ENCODE peak calls at places on chromosomes 16 and 17, in six cellular contexts. I, J, L, M, B and C are unnamed samples.

GRCh38 chr17:4365628-4366311 is 705 bp downstream of the UBE2G1 start:
- DNase-seq in I (no peak), J (peak), M (peak), B (peak), L (no peak), C (no peak)

GRCh38 chr17:68035131-68035522 is 408 bp upstream of the KPNA2 start:
- DNase-seq in J (peak), L (peak), I (peak), M (peak), B (no peak), C (no peak)

GRCh38 chr17:36850794-36851193 is 86.5 kb upstream of the LHX1 start:
- DNase-seq in B (peak), L (no peak), I (peak), J (no peak), M (no peak), C (no peak)

GRCh38 chr17:45197108-45197507 is 24.6 kb upstream of the FMNL1 start:
- DNase-seq in J (no peak), M (no peak), L (no peak), I (no peak), B (no peak), C (no peak)

GRCh38 chr17:8905256-8905778 is 37.8 kb upstream of the PIK3R6 start:
- DNase-seq in L (no peak), J (peak), I (no peak), B (no peak), M (no peak), C (no peak)

GRCh38 chr17:57877803-57878202 is 28.0 kb upstream of the MRPS23 start:
- DNase-seq in B (no peak), M (no peak), I (no peak), L (no peak), J (no peak), C (no peak)

GRCh38 chr17:81390029-81390428 is 5.2 kb upstream of the BAHCC1 start:
- DNase-seq in I (no peak), J (no peak), M (no peak), L (no peak), B (no peak), C (no peak)

GRCh38 chr17:31802502-31802901 is 56.5 kb downstream of the COPRS start:
- DNase-seq in B (no peak), M (peak), J (no peak), L (peak), I (no peak), C (no peak)

GRCh38 chr16:4290236-4290830 is 17.5 kb upstream of the TFAP4 start:
- DNase-seq in M (no peak), J (no peak), L (no peak), B (peak), I (peak), C (no peak)

GRCh38 chr16:4408323-4408690 is 8.1 kb downstream of the CORO7 start:
- DNase-seq in J (no peak), B (no peak), L (no peak), M (no peak), I (no peak), C (no peak)

GRCh38 chr16:30183961-30184429 is 593 bp downstream of the CORO1A start:
- DNase-seq in L (no peak), I (no peak), M (peak), J (peak), B (no peak), C (no peak)

GRCh38 chr17:83179378-83179777 is 100.0 kb downstream of the METRNL start:
- DNase-seq in J (peak), I (no peak), L (no peak), M (no peak), B (no peak), C (no peak)

GRCh38 chr16:69160192-69160591 is 26.8 kb upstream of the SNTB2 start:
- DNase-seq in J (no peak), M (no peak), B (no peak), L (no peak), I (no peak), C (no peak)

GRCh38 chr17:37512442-37513070 is 22.9 kb downstream of the DUSP14 start:
- DNase-seq in I (no peak), L (no peak), M (no peak), J (no peak), B (no peak), C (no peak)

GRCh38 chr17:31842416-31843381 is 16.3 kb downstream of the COPRS start:
- DNase-seq in I (peak), M (peak), B (peak), J (peak), L (peak), C (peak)

GRCh38 chr17:29590979-29591736 is 1.7 kb upstream of the GIT1 start:
- DNase-seq in B (peak), I (peak), L (no peak), M (peak), J (no peak), C (no peak)

GRCh38 chr16:87003414-87003755 is 313.8 kb downstream of the C16orf95 start:
- DNase-seq in J (no peak), I (peak), L (no peak), B (no peak), M (no peak), C (no peak)

GRCh38 chr16:17470002-17470870 is 524 bp downstream of the XYLT1 start:
- DNase-seq in M (no peak), I (peak), J (peak), L (no peak), B (no peak), C (no peak)

GRCh38 chr17:72774251-72774650 is 318.2 kb downstream of the SLC39A11 start:
- DNase-seq in I (no peak), J (no peak), L (no peak), M (no peak), B (no peak), C (no peak)

GRCh38 chr16:69939821-69940585 is 11.1 kb upstream of the CLEC18A start:
- DNase-seq in M (no peak), J (no peak), B (no peak), I (no peak), L (no peak), C (no peak)

GRCh38 chr17:19238167-19238505 is 970 bp downstream of the EPN2 start:
- DNase-seq in L (no peak), M (peak), J (no peak), I (peak), B (no peak), C (no peak)

GRCh38 chr16:21218135-21218534 is 6.8 kb upstream of the ZP2 start:
- DNase-seq in B (peak), J (no peak), L (no peak), I (no peak), M (no peak), C (no peak)

GRCh38 chr17:40901981-40902862 is 17.2 kb upstream of the KRT20 start:
- DNase-seq in M (no peak), B (no peak), J (no peak), I (peak), L (no peak), C (no peak)

GRCh38 chr16:69386596-69386995 is 789 bp upstream of the TERF2 start:
- DNase-seq in I (peak), J (no peak), B (peak), M (no peak), L (no peak), C (no peak)

GRCh38 chr17:39195568-39196160 is 1.8 kb downstream of the CACNB1 start:
- DNase-seq in M (no peak), I (no peak), L (no peak), B (no peak), J (no peak), C (no peak)

GRCh38 chr17:45030733-45031132 is 20.7 kb downstream of the DCAKD start:
- DNase-seq in M (no peak), L (no peak), I (no peak), J (no peak), B (no peak), C (no peak)

GRCh38 chr17:64632606-64633005 is 29.5 kb downstream of the SMURF2 start:
- DNase-seq in L (no peak), M (no peak), I (peak), J (no peak), B (no peak), C (no peak)

GRCh38 chr16:12293017-12293618 is 316.6 kb downstream of the SNX29 start:
- DNase-seq in L (no peak), M (no peak), B (no peak), I (no peak), J (no peak), C (no peak)

GRCh38 chr17:64158411-64158810 is 28.5 kb upstream of the ERN1 start:
- DNase-seq in L (no peak), M (no peak), J (no peak), I (no peak), B (no peak), C (no peak)

GRCh38 chr17:63338272-63338671 is 107.8 kb downstream of the CYB561 start:
- DNase-seq in J (no peak), L (no peak), B (no peak), I (peak), M (no peak), C (no peak)

GRCh38 chr16:68737730-68738590 is 868 bp downstream of the CDH1 start:
- DNase-seq in B (no peak), L (no peak), M (peak), J (no peak), I (no peak), C (no peak)

GRCh38 chr16:6428861-6429260 is 903.8 kb upstream of the RBFOX1 start:
- DNase-seq in M (no peak), B (no peak), J (no peak), I (no peak), L (no peak), C (no peak)

GRCh38 chr16:74829637-74830036 is 55.0 kb upstream of the FA2H start:
- DNase-seq in M (no peak), J (no peak), L (no peak), I (no peak), B (peak), C (no peak)

GRCh38 chr16:30997887-30998711 is 12.3 kb downstream of the STX1B start:
- DNase-seq in B (peak), I (peak), M (no peak), L (no peak), J (no peak), C (no peak)

GRCh38 chr16:12815361-12815760 is 11.7 kb upstream of the CPPED1 start:
- DNase-seq in J (no peak), L (no peak), M (no peak), B (no peak), I (peak), C (no peak)

GRCh38 chr17:44493339-44493738 is 9.9 kb downstream of the GPATCH8 start:
- DNase-seq in J (no peak), I (no peak), M (no peak), L (no peak), B (no peak), C (no peak)

GRCh38 chr16:89357055-89357454 is 133.3 kb downstream of the ANKRD11 start:
- DNase-seq in M (no peak), B (no peak), L (no peak), J (peak), I (no peak), C (no peak)
- TF ChIP-seq CTCF in M (no peak), B (no peak), L (no peak), J (no peak), I (no peak), C (no peak)

GRCh38 chr16:28826141-28826540 is 3.3 kb downstream of the ATXN2L start:
- DNase-seq in B (peak), J (no peak), I (peak), M (no peak), L (no peak), C (no peak)
- TF ChIP-seq CTCF in B (no peak), J (no peak), I (no peak), M (peak), L (no peak), C (no peak)

GRCh38 chr17:76003915-76004314 is 3.3 kb downstream of the CDK3 start:
- DNase-seq in M (no peak), I (peak), J (no peak), L (no peak), B (no peak), C (no peak)

GRCh38 chr17:76007131-76007849 is 6.6 kb downstream of the CDK3 start:
- DNase-seq in B (no peak), L (no peak), I (no peak), M (no peak), J (no peak), C (no peak)

GRCh38 chr17:76007850-76008165 is 7.2 kb downstream of the CDK3 start:
- DNase-seq in J (no peak), M (no peak), B (no peak), I (no peak), L (no peak), C (no peak)

GRCh38 chr17:76004750-76005262 is 4.2 kb downstream of the CDK3 start:
- DNase-seq in M (no peak), B (no peak), I (peak), J (no peak), L (no peak), C (no peak)

GRCh38 chr17:76005263-76006149 is 4.9 kb downstream of the CDK3 start:
- DNase-seq in B (peak), L (peak), M (peak), I (peak), J (peak), C (peak)
- TF ChIP-seq CTCF in B (peak), L (peak), M (peak), I (peak), J (no peak), C (peak)

DNA sequence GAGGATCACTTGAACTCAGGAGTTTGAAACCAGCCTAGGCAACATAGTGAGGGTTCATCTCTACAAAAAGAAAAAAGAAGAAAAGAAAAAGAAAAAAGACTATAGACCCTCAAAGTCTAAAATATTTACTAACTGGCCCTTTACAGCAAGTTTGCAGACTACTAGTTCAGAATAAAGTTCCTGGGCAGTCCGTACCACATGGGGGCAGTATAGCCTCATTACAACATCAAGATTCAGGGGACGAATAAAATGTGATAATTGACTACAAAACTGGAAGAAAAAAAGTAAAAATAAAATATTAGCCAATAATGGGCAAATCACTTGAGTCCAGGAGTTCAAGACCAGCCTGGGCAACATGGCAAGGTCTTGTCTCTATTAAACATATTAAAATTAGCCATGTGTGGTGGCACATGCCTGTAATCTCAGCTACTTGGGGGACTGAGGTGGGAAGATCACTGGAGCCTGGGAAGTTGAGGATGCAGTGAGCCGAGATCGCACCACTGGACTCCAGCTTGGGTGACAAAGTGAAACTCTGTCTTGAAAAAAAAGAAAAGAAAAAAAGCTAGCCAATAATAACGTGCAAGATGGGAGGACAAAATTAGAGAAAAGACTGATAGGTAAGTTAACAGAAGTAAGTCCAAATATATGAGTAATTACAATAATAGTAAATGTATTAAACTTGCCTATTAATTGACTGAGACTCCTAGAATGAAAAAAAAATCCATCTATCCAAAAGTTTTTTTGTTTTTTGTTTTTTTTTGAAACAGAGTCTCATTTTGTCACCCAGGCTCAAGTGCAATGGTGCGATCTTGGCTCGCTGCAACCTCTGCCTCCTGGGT is 129.4 kb upstream of the SEC14L1 start:
- DNase-seq in L (peak), J (peak), I (peak), B (peak), M (no peak), C (no peak)
- TF ChIP-seq CTCF in L (peak), J (peak), I (peak), B (peak), M (peak), C (peak)

DNA sequence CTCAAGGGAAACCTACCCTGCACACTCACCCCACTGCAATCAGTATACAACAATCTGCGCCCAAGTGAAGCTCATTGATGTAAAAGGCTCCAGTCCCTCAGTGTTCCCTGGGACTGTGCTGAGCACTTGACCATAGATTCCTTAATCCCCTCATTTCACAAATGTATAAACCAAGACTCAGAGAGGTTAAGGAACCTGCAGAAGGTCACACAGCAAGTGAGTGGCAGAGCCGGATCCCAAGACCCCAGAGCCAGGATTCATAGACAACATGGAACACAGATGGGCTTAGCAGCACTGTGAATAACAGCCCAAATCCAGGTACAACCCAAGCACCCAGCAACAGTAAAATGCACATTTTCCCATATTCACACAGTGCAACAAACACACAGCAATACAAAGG is 225.7 kb downstream of the C16orf78 start:
- DNase-seq in L (no peak), I (no peak), M (no peak), B (no peak), J (no peak), C (no peak)
- TF ChIP-seq CTCF in L (no peak), I (no peak), M (no peak), B (no peak), J (no peak), C (no peak)